ENCODE peak calls at places on chromosomes 3 and 15, in ten cellular contexts. Z, S, A, Y, K, J, T, C, I and B are unnamed samples.

GRCh38 chr15:68415061-68415460 is 16.9 kb downstream of the ITGA11 start:
- DNase-seq in Z (no peak), S (no peak), A (no peak), Y (no peak), K (no peak), J (no peak), T (no peak), C (no peak), I (no peak), B (no peak)

GRCh38 chr3:72102057-72102711 is 317.2 kb upstream of the PROK2 start:
- DNase-seq in Z (no peak), S (no peak), A (no peak), Y (no peak), K (no peak), J (no peak), T (no peak), C (no peak), I (no peak), B (peak; percentile 55)

GRCh38 chr3:124814620-124815421 is 72.3 kb downstream of the ITGB5 start:
- DNase-seq in Z (no peak), S (no peak), A (no peak), Y (peak; percentile 29), K (no peak), J (no peak), T (no peak), C (no peak), I (no peak), B (no peak)

GRCh38 chr3:7683431-7683830 is 818.2 kb upstream of the LMCD1 start:
- DNase-seq in Z (no peak), S (no peak), A (no peak), Y (no peak), K (no peak), J (no peak), T (no peak), C (no peak), I (no peak), B (no peak)

GRCh38 chr15:80778964-80779657 is at the start of gene CEMIP:
- DNase-seq in Z (peak; percentile 39), S (peak; percentile 51), A (peak; percentile 21), Y (peak; percentile 77), K (peak; percentile 71), J (peak; percentile 56), T (peak; percentile 7), C (peak; percentile 14), I (peak; percentile 16), B (peak; percentile 27)

GRCh38 chr15:70190965-70191364 is 93.2 kb upstream of the TLE3 start:
- DNase-seq in Z (no peak), S (no peak), A (no peak), Y (no peak), K (no peak), J (no peak), T (no peak), C (no peak), I (no peak), B (no peak)

GRCh38 chr3:109081746-109082510 is 36.0 kb downstream of the MORC1 start:
- DNase-seq in Z (peak; percentile 10), S (no peak), A (no peak), Y (peak; percentile 9), K (no peak), J (no peak), T (peak; percentile 2), C (peak; percentile 42), I (no peak), B (peak; percentile 23)

GRCh38 chr3:114879059-114880031 is 267.7 kb downstream of the ZBTB20 start:
- DNase-seq in Z (no peak), S (no peak), A (no peak), Y (peak; percentile 40), K (no peak), J (no peak), T (no peak), C (no peak), I (no peak), B (no peak)

GRCh38 chr3:6825527-6825926 is 35.4 kb upstream of the GRM7 start:
- DNase-seq in Z (no peak), S (no peak), A (no peak), Y (no peak), K (no peak), J (no peak), T (no peak), C (no peak), I (no peak), B (no peak)

GRCh38 chr3:81363816-81364215 is 397.6 kb downstream of the GBE1 start:
- DNase-seq in Z (no peak), S (no peak), A (no peak), Y (no peak), K (no peak), J (no peak), T (no peak), C (no peak), I (no peak), B (no peak)

GRCh38 chr3:50627407-50628051 is 10.6 kb downstream of the MAPKAPK3 start:
- DNase-seq in Z (no peak), S (peak; percentile 36), A (no peak), Y (peak; percentile 66), K (peak; percentile 71), J (no peak), T (no peak), C (no peak), I (no peak), B (no peak)

GRCh38 chr3:194431553-194431952 is 32.5 kb upstream of the GP5 start:
- DNase-seq in Z (no peak), S (no peak), A (no peak), Y (no peak), K (no peak), J (no peak), T (no peak), C (no peak), I (no peak), B (no peak)